ENCODE peak calls at places on chromosome 2, in six cellular contexts. H, E, G, F, N and V are unnamed samples.

GRCh38 chr2:5691659-5692529 is at the start of gene SOX11:
- DNase-seq in N (no peak), H (peak), F (no peak), G (no peak), E (no peak), V (no peak)

GRCh38 chr2:189587771-189588170 is 7.2 kb upstream of the SLC40A1 start:
- DNase-seq in H (no peak), E (no peak), N (no peak), F (no peak), G (no peak), V (no peak)

GRCh38 chr2:11033114-11033513 is 121.4 kb downstream of the KCNF1 start:
- DNase-seq in N (no peak), G (no peak), F (no peak), H (no peak), E (no peak), V (no peak)

GRCh38 chr2:187525164-187525900 is 28.9 kb downstream of the TFPI start:
- DNase-seq in N (no peak), E (no peak), H (no peak), F (no peak), G (no peak), V (no peak)

GRCh38 chr2:30371028-30371708 is 75.9 kb upstream of the LCLAT1 start:
- DNase-seq in N (no peak), F (no peak), H (no peak), E (no peak), G (no peak), V (no peak)

GRCh38 chr2:120734930-120735611 is 597 bp upstream of the GLI2 start:
- DNase-seq in H (no peak), F (no peak), N (no peak), E (no peak), G (peak), V (no peak)

GRCh38 chr2:38466849-38467767 is 90.0 kb upstream of the ATL2 start:
- DNase-seq in N (no peak), E (no peak), H (no peak), F (no peak), G (peak), V (no peak)

GRCh38 chr2:54572636-54573531 is 116.8 kb downstream of the SPTBN1 start:
- DNase-seq in H (no peak), N (no peak), G (peak), F (peak), E (no peak), V (no peak)

GRCh38 chr2:18500333-18500732 is 60.1 kb downstream of the RDH14 start:
- DNase-seq in N (no peak), G (peak), E (no peak), H (no peak), F (no peak), V (no peak)